ENCODE peak calls at places on chromosomes 3 and 15, in five cellular contexts. K, Q, P, L and J are unnamed samples.

GRCh38 chr15:83733206-83733605 is 79.3 kb downstream of the ADAMTSL3 start:
- DNase-seq in K (no peak), Q (peak), P (peak), L (no peak), J (peak)

GRCh38 chr3:104126864-104127553 is 1239.7 kb upstream of the ALCAM start:
- DNase-seq in K (no peak), Q (no peak), P (no peak), L (no peak), J (no peak)

GRCh38 chr3:61927332-61927731 is 366.0 kb downstream of the PTPRG start:
- DNase-seq in K (no peak), Q (no peak), P (no peak), L (no peak), J (peak)

GRCh38 chr15:80967451-80967850 is 22.2 kb downstream of the MESD start:
- DNase-seq in K (no peak), Q (peak), P (no peak), L (peak), J (peak)

GRCh38 chr15:87939838-87940457 is 316.6 kb downstream of the NTRK3 start:
- DNase-seq in K (no peak), Q (no peak), P (no peak), L (no peak), J (no peak)

GRCh38 chr3:14492948-14493881 is 46.9 kb downstream of the GRIP2 start:
- DNase-seq in K (no peak), Q (no peak), P (no peak), L (no peak), J (no peak)

GRCh38 chr3:188233320-188233719 is 79.4 kb downstream of the LPP start:
- DNase-seq in K (no peak), Q (no peak), P (no peak), L (no peak), J (no peak)

GRCh38 chr3:157859541-157859940 is 246.7 kb downstream of the SHOX2 start:
- DNase-seq in K (no peak), Q (no peak), P (no peak), L (no peak), J (no peak)

GRCh38 chr15:62517541-62517940 is 352.5 kb upstream of the C2CD4B start:
- DNase-seq in K (no peak), Q (no peak), P (no peak), L (no peak), J (no peak)

GRCh38 chr3:175029828-175030227 is 170.7 kb downstream of the NAALADL2 start:
- DNase-seq in K (no peak), Q (no peak), P (no peak), L (no peak), J (no peak)

GRCh38 chr3:149273096-149273751 is 51.6 kb upstream of the CP start:
- DNase-seq in K (no peak), Q (peak), P (peak), L (peak), J (peak)

GRCh38 chr3:122406198-122406597 is 9.7 kb downstream of the WDR5B start:
- DNase-seq in K (no peak), Q (no peak), P (no peak), L (no peak), J (no peak)

GRCh38 chr3:30286007-30286669 is 320.3 kb upstream of the TGFBR2 start:
- DNase-seq in K (no peak), Q (peak), P (peak), L (no peak), J (no peak)

GRCh38 chr3:160126046-160126445 is 99.2 kb upstream of the C3orf80 start:
- DNase-seq in K (no peak), Q (no peak), P (no peak), L (no peak), J (no peak)

GRCh38 chr3:33722626-33723370 is 4.7 kb upstream of the CLASP2 start:
- DNase-seq in K (no peak), Q (peak), P (no peak), L (no peak), J (no peak)

GRCh38 chr3:101038880-101039279 is 45.7 kb upstream of the ABI3BP start:
- DNase-seq in K (no peak), Q (no peak), P (no peak), L (no peak), J (no peak)

GRCh38 chr3:59277201-59277600 is 227.4 kb upstream of the CFAP20DC start:
- DNase-seq in K (no peak), Q (no peak), P (no peak), L (no peak), J (no peak)

GRCh38 chr3:183548262-183548769 is 7.2 kb downstream of the KLHL6 start:
- DNase-seq in K (no peak), Q (no peak), P (peak), L (peak), J (peak)

GRCh38 chr3:1275495-1275894 is 182.7 kb downstream of the CNTN6 start:
- DNase-seq in K (no peak), Q (no peak), P (no peak), L (no peak), J (peak)

GRCh38 chr3:128800241-128801187 is 74.5 kb downstream of the RAB7A start:
- DNase-seq in K (peak), Q (no peak), P (no peak), L (no peak), J (no peak)

GRCh38 chr3:42031808-42032475 is 59.2 kb upstream of the TRAK1 start:
- DNase-seq in K (no peak), Q (no peak), P (no peak), L (no peak), J (peak)

GRCh38 chr3:55885721-55886120 is 398.6 kb upstream of the WNT5A start:
- DNase-seq in K (no peak), Q (no peak), P (peak), L (no peak), J (no peak)